ENCODE peak calls at places on chromosome 18, in five cellular contexts. N is right lobe of liver, P is adrenal gland, K is testis, D is K562. Z is an unnamed sample.

GRCh38 chr18:45456076-45457066 is 158.9 kb upstream of the SLC14A2 start:
- DNase-seq in D (no peak), K (peak), P (no peak), N (no peak), Z (no peak)

GRCh38 chr18:45517181-45517741 is 98.0 kb upstream of the SLC14A2 start:
- DNase-seq in N (no peak), D (no peak), K (peak), P (peak), Z (peak)

GRCh38 chr18:58319719-58320118 is 275.7 kb downstream of the NEDD4L start:
- DNase-seq in P (no peak), D (no peak), N (no peak), K (no peak), Z (no peak)

GRCh38 chr18:4455113-4455811 is at the start of gene DLGAP1:
- DNase-seq in N (peak), K (peak), P (peak), D (no peak), Z (peak)

GRCh38 chr18:23341383-23341782 is 111.7 kb upstream of the RIOK3 start:
- DNase-seq in P (no peak), D (no peak), N (no peak), K (no peak), Z (no peak)

GRCh38 chr18:47754311-47755101 is 176.0 kb downstream of the SMAD2 start:
- DNase-seq in P (no peak), K (peak), D (peak), N (peak), Z (no peak)

GRCh38 chr18:26614374-26614773 is 66.0 kb upstream of the KCTD1 start:
- DNase-seq in D (no peak), P (no peak), N (no peak), K (no peak), Z (no peak)

GRCh38 chr18:55250729-55251128 is 291.5 kb upstream of the CCDC68 start:
- DNase-seq in P (no peak), D (no peak), K (no peak), N (no peak), Z (no peak)

GRCh38 chr18:12057419-12058039 is 36.1 kb upstream of the ANKRD62 start:
- DNase-seq in P (no peak), D (no peak), K (no peak), N (no peak), Z (no peak)

GRCh38 chr18:42392416-42392815 is 437.4 kb downstream of the PIK3C3 start:
- DNase-seq in P (no peak), K (no peak), D (no peak), N (no peak), Z (no peak)

GRCh38 chr18:59818769-59819168 is 81.0 kb upstream of the PMAIP1 start:
- DNase-seq in D (no peak), P (no peak), K (no peak), N (no peak), Z (no peak)

GRCh38 chr18:60389314-60389713 is 16.7 kb upstream of the MC4R start:
- DNase-seq in D (no peak), N (no peak), P (no peak), K (no peak), Z (no peak)

GRCh38 chr18:63293930-63294329 is 25.6 kb downstream of the BCL2 start:
- DNase-seq in P (no peak), D (no peak), N (no peak), K (no peak), Z (no peak)

DNA sequence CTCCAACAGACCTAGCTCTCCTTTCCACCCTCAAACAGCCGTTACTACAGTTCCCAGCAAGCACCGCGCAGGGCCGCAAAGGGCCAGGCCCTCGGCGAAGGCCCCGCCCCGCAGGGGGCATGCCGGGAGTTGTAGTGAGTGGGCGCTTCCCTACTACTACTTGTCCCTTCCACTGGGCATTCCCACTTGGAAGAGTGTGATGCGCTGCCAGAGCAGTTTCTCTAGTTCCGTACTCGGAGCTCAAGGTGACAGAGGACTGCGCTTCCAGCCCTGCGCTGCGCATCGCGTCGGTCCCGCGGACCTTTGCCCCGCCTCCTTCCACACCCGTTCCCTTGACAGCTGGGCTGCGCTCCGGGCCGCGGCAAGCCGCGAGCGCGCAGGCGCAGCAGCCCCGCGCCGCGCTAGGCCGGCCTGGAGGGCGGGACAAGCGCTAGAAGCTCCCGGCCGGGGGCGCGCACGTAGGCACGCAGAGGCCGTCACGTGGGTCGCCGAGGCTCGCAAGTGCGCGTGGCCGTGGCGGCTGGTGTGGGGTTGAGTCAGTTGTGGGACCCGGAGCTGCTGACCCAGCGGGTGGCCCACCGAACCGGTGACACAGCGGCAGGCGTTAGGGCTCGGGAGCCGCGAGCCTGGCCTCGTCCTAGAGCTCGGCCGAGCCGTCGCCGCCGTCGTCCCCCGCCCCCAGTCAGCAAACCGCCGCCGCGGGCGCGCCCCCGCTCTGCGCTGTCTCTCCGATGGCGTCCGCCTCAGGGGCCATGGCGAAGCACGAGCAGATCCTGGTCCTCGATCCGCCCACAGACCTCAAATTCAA is at the start of gene VAPA:
- DNase-seq in D (peak), K (peak), N (peak), P (peak), Z (peak)
- TF ChIP-seq POLR2A in D (peak), K (peak), N (peak), P (peak), Z (peak)

GRCh38 chr18:77063256-77063655 is 69.3 kb downstream of the MBP start:
- DNase-seq in D (no peak), K (no peak), N (no peak), P (no peak), Z (no peak)
- TF ChIP-seq POLR2A in D (no peak), K (no peak), N (no peak), P (no peak), Z (no peak)

GRCh38 chr18:48952287-48953095 is 1.7 kb upstream of the SMAD7 start:
- DNase-seq in N (peak), D (peak), K (peak), P (peak), Z (peak)
- TF ChIP-seq POLR2A in N (peak), D (no peak), K (no peak), P (peak), Z (peak)

GRCh38 chr18:50193796-50194622 is 938 bp downstream of the MYO5B start:
- DNase-seq in N (peak), K (peak), D (no peak), P (no peak), Z (no peak)

GRCh38 chr18:50194623-50195532 is at the start of gene MYO5B:
- DNase-seq in D (peak), N (peak), P (peak), K (peak), Z (no peak)

GRCh38 chr18:50195689-50196088 is 742 bp upstream of the MYO5B start:
- DNase-seq in D (no peak), P (no peak), K (no peak), N (no peak), Z (no peak)

GRCh38 chr18:50190926-50191325 is 4.0 kb downstream of the MYO5B start:
- DNase-seq in K (no peak), D (no peak), P (no peak), N (no peak), Z (no peak)

GRCh38 chr18:50192903-50193795 is 1.8 kb downstream of the MYO5B start:
- DNase-seq in D (no peak), N (no peak), K (no peak), P (no peak), Z (no peak)
- TF ChIP-seq POLR2A in D (no peak), N (no peak), K (no peak), P (no peak), Z (no peak)

GRCh38 chr18:77101410-77102245 is 31.0 kb downstream of the MBP start:
- DNase-seq in K (peak), N (peak), P (peak), D (no peak), Z (peak)
- TF ChIP-seq POLR2A in K (no peak), N (peak), P (no peak), D (no peak), Z (no peak)

DNA sequence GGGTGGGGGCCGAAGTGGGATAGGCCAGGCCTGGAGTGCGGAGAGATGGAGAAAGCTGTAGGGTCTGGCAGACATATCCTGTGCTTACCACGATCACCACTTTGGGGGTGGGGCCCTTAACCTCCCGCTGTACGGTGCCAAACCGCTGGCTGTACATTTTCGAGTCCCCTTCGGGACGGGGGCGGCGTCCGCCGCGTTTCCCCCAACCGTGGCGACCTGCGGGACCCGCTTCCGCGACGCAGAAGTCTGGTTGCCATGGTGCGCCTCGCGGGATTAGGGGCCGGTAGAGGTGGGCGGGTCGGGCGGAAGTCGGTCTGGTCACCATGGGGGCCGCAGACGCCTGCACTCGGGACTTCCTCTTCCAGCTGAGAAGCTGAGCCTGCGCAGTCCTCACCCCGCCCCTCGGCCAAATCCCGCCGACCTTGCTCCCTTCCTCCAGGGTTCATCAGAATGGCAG is at the start of gene CFAP53:
- DNase-seq in N (peak), K (peak), P (peak), D (no peak), Z (peak)
- TF ChIP-seq POLR2A in N (no peak), K (no peak), P (no peak), D (no peak), Z (no peak)

DNA sequence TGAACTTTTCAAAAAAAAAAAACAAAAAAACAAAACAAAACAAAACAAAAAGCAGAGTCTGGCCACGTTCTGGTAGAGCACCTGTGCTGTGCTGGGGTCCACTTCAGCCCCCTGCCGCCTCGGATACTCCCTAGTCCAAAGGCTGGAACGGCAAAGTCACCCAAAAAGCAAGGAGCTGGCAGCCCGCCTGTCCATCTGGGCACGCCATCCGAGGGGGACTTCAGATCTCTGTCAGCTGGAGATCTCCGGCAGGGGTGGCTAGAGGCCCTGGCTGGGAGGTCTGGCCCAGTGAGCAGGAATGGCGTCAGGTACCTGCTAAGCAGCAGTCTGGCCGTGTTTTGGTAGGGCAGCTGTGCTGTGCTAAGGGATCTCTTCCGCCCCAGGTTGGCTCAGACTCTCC is 152.3 kb upstream of the ZNF516 start:
- DNase-seq in D (no peak), P (no peak), K (no peak), N (no peak), Z (no peak)
- TF ChIP-seq POLR2A in D (no peak), P (no peak), K (no peak), N (no peak), Z (no peak)

GRCh38 chr18:24726727-24727539 is 266.5 kb downstream of the HRH4 start:
- DNase-seq in D (peak), N (peak), K (peak), P (peak), Z (peak)
- TF ChIP-seq POLR2A in D (no peak), N (no peak), K (no peak), P (no peak), Z (no peak)

GRCh38 chr18:35972197-35973000 is at the start of gene RMP24:
- DNase-seq in N (peak), D (peak), P (peak), K (peak), Z (peak)
- TF ChIP-seq POLR2A in N (peak), D (peak), P (peak), K (no peak), Z (no peak)

Z was measured in sigmoid colon.